ENCODE peak calls at places on chromosomes 12 and 14, in six cellular contexts. K, M, G, E, C and I are unnamed samples.

GRCh38 chr14:97185186-97185585 is 388.0 kb downstream of the VRK1 start:
- DNase-seq in E (no peak), C (no peak), K (no peak), M (peak; percentile 37), G (peak; percentile 29), I (no peak)

GRCh38 chr12:62659457-62660295 is 193.1 kb downstream of the MON2 start:
- DNase-seq in K (no peak), G (no peak), C (no peak), M (no peak), E (no peak), I (no peak)

GRCh38 chr12:81255456-81255855 is 177.6 kb downstream of the ACSS3 start:
- DNase-seq in E (no peak), C (no peak), G (no peak), K (no peak), M (no peak), I (no peak)

GRCh38 chr12:122227341-122227740 is 1.5 kb upstream of the DIABLO start:
- DNase-seq in K (peak; percentile 61), E (no peak), M (no peak), G (peak; percentile 70), C (no peak), I (no peak)

GRCh38 chr14:59705866-59706265 is 129.3 kb upstream of the CCDC175 start:
- DNase-seq in C (no peak), G (no peak), K (no peak), M (no peak), E (no peak), I (no peak)

GRCh38 chr12:131003676-131004075 is 50.0 kb downstream of the ADGRD1 start:
- DNase-seq in E (no peak), C (no peak), K (no peak), M (no peak), G (no peak), I (no peak)

GRCh38 chr12:118436002-118436724 is 59.8 kb downstream of the SUDS3 start:
- DNase-seq in G (no peak), C (no peak), K (no peak), M (no peak), E (no peak), I (peak; percentile 3)

GRCh38 chr14:32590157-32590556 is 261.1 kb downstream of the AKAP6 start:
- DNase-seq in C (no peak), E (no peak), M (no peak), K (no peak), G (no peak), I (no peak)

GRCh38 chr14:36105401-36105800 is 71.1 kb downstream of the PTCSC3 start:
- DNase-seq in E (peak; percentile 97), C (no peak), K (no peak), M (peak; percentile 60), G (no peak), I (no peak)

GRCh38 chr14:58296731-58297130 is 1.6 kb upstream of the ARID4A start:
- DNase-seq in C (no peak), K (no peak), G (no peak), M (no peak), E (no peak), I (no peak)

GRCh38 chr12:31589896-31590729 is 823 bp downstream of the DENND5B start:
- DNase-seq in E (no peak), G (peak; percentile 24), M (peak; percentile 34), K (peak; percentile 80), C (peak; percentile 45), I (peak; percentile 49)

GRCh38 chr12:54740882-54741281 is 92.7 kb upstream of the DCD start:
- DNase-seq in K (no peak), C (no peak), G (no peak), M (no peak), E (no peak), I (no peak)

GRCh38 chr12:116236148-116236731 is 41.3 kb downstream of the MED13L start:
- DNase-seq in G (peak; percentile 71), E (peak; percentile 58), M (peak; percentile 53), C (peak; percentile 10), K (no peak), I (peak; percentile 37)

GRCh38 chr12:59031313-59031712 is 111.0 kb upstream of the LRIG3 start:
- DNase-seq in M (no peak), G (no peak), C (no peak), E (no peak), K (no peak), I (no peak)

GRCh38 chr12:132259872-132260695 is 69.3 kb downstream of the GALNT9 start:
- DNase-seq in G (no peak), K (no peak), M (no peak), E (no peak), C (no peak), I (no peak)

GRCh38 chr14:55814873-55815272 is 234.9 kb downstream of the KTN1 start:
- DNase-seq in G (no peak), E (no peak), M (no peak), K (no peak), C (no peak), I (no peak)

GRCh38 chr12:59736786-59737185 is 141.0 kb downstream of the SLC16A7 start:
- DNase-seq in K (no peak), G (no peak), E (no peak), M (peak; percentile 62), C (no peak), I (peak; percentile 37)

GRCh38 chr14:32370720-32371119 is 41.6 kb downstream of the AKAP6 start:
- DNase-seq in G (no peak), E (no peak), M (peak; percentile 43), C (no peak), K (no peak), I (no peak)

GRCh38 chr12:53964315-53964713 is 8.6 kb upstream of the HOXC11 start:
- DNase-seq in G (no peak), E (no peak), M (no peak), K (no peak), C (no peak), I (no peak)

GRCh38 chr12:90909069-90909676 is 45.8 kb downstream of the CCER1 start:
- DNase-seq in K (no peak), C (peak; percentile 1), E (no peak), M (peak; percentile 46), G (no peak), I (peak; percentile 70)

GRCh38 chr14:67411820-67412421 is at the start of gene PLEK2:
- DNase-seq in G (peak; percentile 40), E (no peak), K (peak; percentile 72), C (no peak), M (no peak), I (no peak)

GRCh38 chr14:102527255-102528232 is 18.0 kb upstream of the ANKRD9 start:
- DNase-seq in C (no peak), K (peak; percentile 45), E (no peak), G (no peak), M (no peak), I (no peak)

GRCh38 chr14:90976076-90976475 is 84.4 kb downstream of the RPS6KA5 start:
- DNase-seq in M (no peak), K (no peak), C (no peak), G (no peak), E (no peak), I (no peak)

GRCh38 chr12:130989391-130989790 is 35.7 kb downstream of the ADGRD1 start:
- DNase-seq in M (no peak), K (no peak), G (no peak), C (no peak), E (no peak), I (no peak)

GRCh38 chr12:62522984-62523383 is 56.4 kb downstream of the MON2 start:
- DNase-seq in C (no peak), K (no peak), M (no peak), E (no peak), G (no peak), I (no peak)

GRCh38 chr12:54624316-54625279 is 10.1 kb downstream of the LACRT start:
- DNase-seq in M (no peak), E (no peak), C (no peak), K (no peak), G (no peak), I (peak; percentile 21)

GRCh38 chr14:61479746-61480502 is 158.5 kb downstream of the PRKCH start:
- DNase-seq in G (no peak), C (no peak), K (no peak), E (no peak), M (no peak), I (peak; percentile 74)

GRCh38 chr14:99009875-99010274 is 262.1 kb downstream of the BCL11B start:
- DNase-seq in G (peak; percentile 32), K (no peak), M (no peak), C (no peak), E (no peak), I (no peak)

GRCh38 chr14:75406102-75406501 is 21.7 kb upstream of the JDP2 start:
- DNase-seq in E (no peak), C (no peak), K (no peak), G (no peak), M (no peak), I (no peak)